ENCODE peak calls at places on chromosomes 4 and X, in ten cellular contexts. C, L, Z, V, X, P, R, M, B and S are unnamed samples.

GRCh38 chr4:123477804-123478209 is 81.2 kb downstream of the SPRY1 start:
- DNase-seq in M (peak; percentile 82), X (peak; percentile 68), C (no peak), B (peak; percentile 57), Z (no peak), R (no peak), V (peak; percentile 17), L (peak; percentile 15), P (peak; percentile 5), S (no peak)

GRCh38 chrX:48102874-48103374 is 27.5 kb upstream of the SPACA5B start:
- DNase-seq in R (no peak), B (no peak), X (no peak), M (no peak), C (no peak), Z (no peak), L (no peak), V (no peak), P (no peak), S (no peak)

GRCh38 chr4:174669278-174669677 is 147.0 kb upstream of the HPGD start:
- DNase-seq in B (no peak), P (no peak), M (no peak), Z (no peak), R (peak; percentile 14), V (no peak), C (no peak), X (no peak), L (no peak), S (no peak)

GRCh38 chrX:30488092-30488491 is 89.5 kb downstream of the TASL start:
- DNase-seq in X (no peak), V (no peak), P (no peak), M (no peak), C (no peak), R (no peak), Z (no peak), B (no peak), L (no peak), S (no peak)

GRCh38 chr4:124631760-124632159 is 80.8 kb downstream of the ANKRD50 start:
- DNase-seq in V (peak; percentile 15), X (no peak), C (no peak), R (peak; percentile 36), P (no peak), B (no peak), L (no peak), M (no peak), Z (peak; percentile 35), S (no peak)

GRCh38 chrX:68584221-68584620 is 63.2 kb upstream of the STARD8 start:
- DNase-seq in B (no peak), P (no peak), M (no peak), V (no peak), R (no peak), Z (no peak), C (no peak), X (no peak), L (no peak), S (no peak)

GRCh38 chrX:103338663-103339062 is 8.6 kb downstream of the TCEAL7 start:
- DNase-seq in L (no peak), C (no peak), R (no peak), M (no peak), X (no peak), P (no peak), V (no peak), Z (no peak), B (no peak), S (no peak)

GRCh38 chr4:142440093-142440492 is 406.0 kb downstream of the INPP4B start:
- DNase-seq in M (no peak), V (no peak), R (no peak), P (no peak), C (no peak), X (no peak), Z (no peak), L (no peak), B (no peak), S (no peak)

GRCh38 chrX:144388738-144389137 is 504.9 kb downstream of the UBE2NL start:
- DNase-seq in R (no peak), C (no peak), P (no peak), B (no peak), V (no peak), X (no peak), M (no peak), L (no peak), Z (no peak), S (no peak)